ENCODE peak calls at places on chromosome 21, in five cellular contexts. A, W, Z, P and N are unnamed samples.

GRCh38 chr21:45442276-45442675 is 37.3 kb downstream of the COL18A1 start:
- DNase-seq in Z (no peak), W (no peak), A (no peak), P (no peak), N (no peak)

GRCh38 chr21:44657635-44658183 is at the start of gene KRTAP12-3:
- DNase-seq in Z (no peak), W (no peak), A (no peak), P (no peak), N (no peak)

GRCh38 chr21:43600642-43601397 is 58.5 kb downstream of the HSF2BP start:
- DNase-seq in W (no peak), A (no peak), P (peak; percentile 39), Z (no peak), N (no peak)

GRCh38 chr21:21675601-21676000 is 677.4 kb downstream of the NCAM2 start:
- DNase-seq in P (no peak), W (no peak), Z (no peak), A (no peak), N (no peak)

GRCh38 chr21:46092811-46093667 is 4.9 kb upstream of the COL6A2 start:
- DNase-seq in P (no peak), A (no peak), Z (no peak), W (peak; percentile 16), N (no peak)

GRCh38 chr21:44065428-44065827 is 41.8 kb upstream of the PWP2 start:
- DNase-seq in P (no peak), Z (no peak), W (no peak), A (no peak), N (no peak)

GRCh38 chr21:43884012-43884860 is 19.2 kb downstream of the AGPAT3 start:
- DNase-seq in W (peak; percentile 96), P (peak; percentile 49), A (peak; percentile 83), Z (no peak), N (peak; percentile 73)

GRCh38 chr21:16084776-16085364 is 355.1 kb downstream of the USP25 start:
- DNase-seq in P (no peak), A (no peak), W (no peak), Z (no peak), N (no peak)

GRCh38 chr21:46250146-46250725 is 21.7 kb upstream of the LSS start:
- DNase-seq in A (no peak), Z (no peak), W (no peak), P (no peak), N (no peak)

GRCh38 chr21:34761758-34762330 is 93.0 kb downstream of the CLIC6 start:
- DNase-seq in Z (no peak), W (no peak), P (no peak), A (no peak), N (no peak)

GRCh38 chr21:30838536-30838935 is 9.0 kb upstream of the KRTAP7-1 start:
- DNase-seq in P (no peak), Z (no peak), A (no peak), W (no peak), N (no peak)

GRCh38 chr21:15063821-15064575 is 802 bp downstream of the NRIP1 start:
- DNase-seq in W (peak; percentile 52), Z (no peak), A (no peak), P (peak; percentile 35), N (no peak)

GRCh38 chr21:21434944-21435343 is 436.7 kb downstream of the NCAM2 start:
- DNase-seq in P (no peak), Z (no peak), A (no peak), W (no peak), N (no peak)

GRCh38 chr21:34807881-34808568 is 139.2 kb downstream of the CLIC6 start:
- DNase-seq in A (peak; percentile 82), W (no peak), P (no peak), Z (no peak), N (no peak)

GRCh38 chr21:16792155-16792554 is 720.7 kb upstream of the CXADR start:
- DNase-seq in A (no peak), W (no peak), P (no peak), Z (no peak), N (no peak)

GRCh38 chr21:26449161-26449560 is 123.9 kb downstream of the CYYR1 start:
- DNase-seq in A (no peak), Z (no peak), P (no peak), W (no peak), N (no peak)

GRCh38 chr21:46297311-46298082 is 11.4 kb downstream of the YBEY start:
- DNase-seq in A (no peak), P (no peak), Z (no peak), W (no peak), N (no peak)

GRCh38 chr21:45184869-45185268 is 102.8 kb downstream of the POFUT2 start:
- DNase-seq in A (no peak), W (no peak), P (no peak), Z (no peak), N (no peak)

GRCh38 chr21:44759628-44760285 is 41.9 kb downstream of the UBE2G2 start:
- DNase-seq in A (no peak), Z (no peak), W (no peak), P (no peak), N (no peak)

GRCh38 chr21:20802631-20803260 is 195.5 kb upstream of the NCAM2 start:
- DNase-seq in W (no peak), P (no peak), Z (no peak), A (no peak), N (no peak)

GRCh38 chr21:34582506-34583150 is 32.3 kb downstream of the RCAN1 start:
- DNase-seq in P (peak; percentile 17), W (peak; percentile 38), A (no peak), Z (no peak), N (peak; percentile 37)

GRCh38 chr21:44878053-44878982 is 4.8 kb upstream of the PTTG1IP start:
- DNase-seq in A (no peak), Z (no peak), P (no peak), W (peak; percentile 59), N (peak; percentile 97)

GRCh38 chr21:16968436-16968835 is 544.4 kb upstream of the CXADR start:
- DNase-seq in W (no peak), A (no peak), Z (no peak), P (no peak), N (no peak)

GRCh38 chr21:21624674-21625073 is 626.5 kb downstream of the NCAM2 start:
- DNase-seq in A (no peak), P (no peak), Z (no peak), W (no peak), N (no peak)

GRCh38 chr21:39037807-39038405 is 145.3 kb downstream of the PSMG1 start:
- DNase-seq in Z (no peak), P (no peak), W (peak; percentile 45), A (no peak), N (no peak)

GRCh38 chr21:35336534-35336933 is 287.4 kb upstream of the RUNX1 start:
- DNase-seq in W (peak; percentile 45), P (no peak), Z (no peak), A (no peak), N (no peak)

DNA sequence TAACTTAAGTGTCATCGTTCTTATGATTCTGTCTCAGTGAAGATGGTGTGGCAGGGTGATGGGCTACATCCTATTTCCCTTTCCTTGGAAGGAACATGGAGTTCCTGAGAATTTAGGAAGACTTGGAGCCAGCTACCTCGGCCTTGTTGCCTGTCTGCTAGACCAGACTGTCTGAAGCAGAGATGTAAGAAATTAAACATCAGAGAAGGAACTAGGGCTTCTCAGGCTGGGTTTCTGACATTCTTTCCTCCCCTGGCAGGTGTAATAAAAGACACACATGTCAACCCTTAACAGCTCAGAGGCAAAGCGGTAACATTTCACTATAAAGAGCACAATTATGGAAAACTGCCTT is 37.4 kb downstream of the MIS18A start:
- DNase-seq in P (no peak), A (no peak), W (no peak), Z (no peak), N (no peak)
- TF ChIP-seq ZBTB33 in P (no peak), A (no peak), W (no peak), Z (no peak), N (no peak)

GRCh38 chr21:33069645-33069993 is 322 bp upstream of the OLIG1 start:
- DNase-seq in A (no peak), Z (no peak), W (no peak), P (no peak), N (no peak)

GRCh38 chr21:33069243-33069642 is 698 bp upstream of the OLIG1 start:
- DNase-seq in Z (no peak), W (no peak), P (no peak), A (no peak), N (no peak)

GRCh38 chr21:33069994-33070811 is at the start of gene OLIG1:
- DNase-seq in W (no peak), P (peak; percentile 48), A (no peak), Z (no peak), N (no peak)

GRCh38 chr21:33067045-33067444 is 2.9 kb upstream of the OLIG1 start:
- DNase-seq in Z (no peak), P (no peak), W (no peak), A (no peak), N (no peak)

DNA sequence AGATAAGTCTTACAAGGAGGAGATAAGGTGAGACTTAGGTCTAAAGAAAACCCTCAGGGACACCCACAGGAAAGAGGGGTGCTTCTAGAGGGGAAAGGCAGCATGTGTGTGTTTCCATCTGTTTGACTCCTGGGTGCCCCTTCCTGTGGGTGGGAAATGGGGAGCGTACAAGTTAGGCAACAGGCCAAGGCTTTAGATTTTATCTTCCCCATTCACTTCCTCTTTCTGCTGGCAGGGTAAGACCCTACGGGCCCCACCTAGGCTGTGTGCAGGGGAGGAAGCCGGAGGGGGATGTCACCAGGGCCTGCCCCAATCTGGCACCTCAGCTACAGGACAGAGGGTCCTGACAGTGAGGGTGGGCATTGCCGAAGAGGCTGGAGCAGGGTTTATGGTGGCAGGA is 2.5 kb upstream of the OLIG1 start:
- DNase-seq in Z (no peak), P (no peak), A (no peak), W (no peak), N (no peak)
- TF ChIP-seq ZBTB33 in Z (no peak), P (no peak), A (no peak), W (no peak), N (no peak)

DNA sequence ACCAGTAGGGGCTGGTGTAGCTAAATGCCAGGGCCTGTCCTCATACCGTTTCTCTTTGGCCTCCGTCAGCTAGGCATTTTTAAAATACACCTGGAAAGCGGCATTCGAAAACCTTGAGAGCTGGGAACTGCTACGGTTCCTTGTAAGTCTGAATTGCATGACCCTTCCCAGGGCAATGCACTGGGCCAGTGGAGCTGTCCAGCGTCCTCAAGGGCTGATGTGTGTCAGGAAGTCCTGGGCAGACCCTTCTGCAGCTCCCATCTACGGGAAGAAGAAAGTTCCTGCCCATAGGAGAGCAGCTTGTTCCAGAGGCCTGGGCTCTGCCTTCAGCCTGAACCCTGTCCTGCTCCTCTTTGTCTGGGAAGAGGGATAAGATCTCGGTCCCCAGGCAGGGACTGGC is 34.1 kb downstream of the UBASH3A start:
- DNase-seq in A (no peak), Z (no peak), P (peak; percentile 27), W (no peak), N (no peak)
- TF ChIP-seq ZBTB33 in A (no peak), Z (no peak), P (no peak), W (no peak), N (no peak)

DNA sequence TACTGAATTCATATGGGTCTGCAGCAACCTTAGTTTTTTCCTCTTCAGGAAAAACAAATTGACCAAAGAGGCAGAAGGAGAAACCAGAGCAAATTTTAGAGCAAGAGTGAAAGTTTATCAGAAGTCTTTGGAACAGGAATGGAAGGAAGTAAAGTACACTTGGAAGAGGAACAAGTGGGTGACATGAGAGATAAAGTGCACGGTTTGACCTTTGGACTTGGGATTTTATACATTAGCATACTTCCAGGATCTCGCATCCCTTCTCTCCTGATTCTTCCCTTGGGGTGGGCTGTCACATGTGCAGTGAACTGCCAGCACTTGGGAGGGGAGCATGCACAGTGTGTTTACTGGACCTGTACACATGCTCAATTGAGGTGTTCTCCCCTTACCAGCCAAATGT is 754.8 kb upstream of the ADAMTS5 start:
- DNase-seq in W (no peak), Z (no peak), A (no peak), P (no peak), N (no peak)
- TF ChIP-seq ZBTB33 in W (no peak), Z (no peak), A (no peak), P (no peak), N (no peak)